ENCODE peak calls at places on chromosome 7, in four cellular contexts. F is endothelial cell of umbilical vein, K is NCI-H345, L is BE2C. P is an unnamed sample.

GRCh38 chr7:17944720-17945119 is 4.4 kb upstream of the SNX13 start:
- DNase-seq in F (no peak), K (no peak), L (no peak), P (no peak)

GRCh38 chr7:15686209-15686956 is at the start of gene MEOX2:
- DNase-seq in L (no peak), F (peak; percentile 87), K (no peak), P (no peak)

GRCh38 chr7:29308424-29308823 is 113.8 kb downstream of the CHN2 start:
- DNase-seq in K (no peak), F (no peak), L (no peak), P (no peak)

GRCh38 chr7:108000875-108001758 is 1.8 kb downstream of the LAMB1 start:
- DNase-seq in L (peak; percentile 78), K (no peak), F (peak; percentile 98), P (peak; percentile 97)

GRCh38 chr7:130461256-130461655 is 20.4 kb upstream of the CEP41 start:
- DNase-seq in F (no peak), K (no peak), L (no peak), P (no peak)

GRCh38 chr7:12888727-12889126 is 201.3 kb downstream of the ARL4A start:
- DNase-seq in K (no peak), L (no peak), F (peak; percentile 14), P (no peak)

GRCh38 chr7:3432916-3433315 is 131.9 kb downstream of the SDK1 start:
- DNase-seq in L (no peak), K (no peak), F (no peak), P (no peak)

GRCh38 chr7:103952408-103952807 is 37.0 kb downstream of the RELN start:
- DNase-seq in K (no peak), F (no peak), L (no peak), P (no peak)

GRCh38 chr7:106110885-106111670 is 1.0 kb downstream of the SYPL1 start:
- DNase-seq in K (no peak), L (no peak), F (peak; percentile 74), P (no peak)

GRCh38 chr7:35465791-35466336 is 212.0 kb upstream of the TBX20 start:
- DNase-seq in L (peak; percentile 48), F (no peak), K (peak; percentile 33), P (no peak)

GRCh38 chr7:16989883-16990413 is 108.2 kb upstream of the AGR3 start:
- DNase-seq in L (peak; percentile 5), F (peak; percentile 93), K (peak; percentile 74), P (peak; percentile 75)

P was measured in pulmonary artery endothelial cell.